ENCODE peak calls at places on chromosomes 2 and 18, in four cellular contexts. N is neural crest cell, C is nephron progenitor cell, V is WERI-Rb-1. P is an unnamed sample.

GRCh38 chr2:153393518-153393917 is 85.0 kb downstream of the RPRM start:
- DNase-seq in N (no peak), C (no peak), V (no peak), P (no peak)

GRCh38 chr18:48711651-48712486 is 173.0 kb downstream of the CTIF start:
- DNase-seq in N (no peak), C (peak), V (peak), P (no peak)

GRCh38 chr2:202135111-202135874 is 62.2 kb downstream of the KIAA2012 start:
- DNase-seq in N (no peak), C (no peak), V (no peak), P (peak)

GRCh38 chr18:79367989-79368388 is 27.7 kb upstream of the NFATC1 start:
- DNase-seq in N (no peak), C (no peak), V (no peak), P (no peak)

GRCh38 chr2:101528501-101528900 is 53.6 kb upstream of the RFX8 start:
- DNase-seq in N (no peak), C (no peak), V (peak), P (no peak)

GRCh38 chr2:233563663-233564430 is 2.7 kb downstream of the USP40 start:
- DNase-seq in N (no peak), C (no peak), V (no peak), P (no peak)

GRCh38 chr2:214126135-214126534 is 284.7 kb upstream of the VWC2L start:
- DNase-seq in N (no peak), C (no peak), V (no peak), P (no peak)

GRCh38 chr2:224586127-224586702 is 1.1 kb upstream of the CUL3 start:
- DNase-seq in N (no peak), C (no peak), V (no peak), P (no peak)

GRCh38 chr18:10454800-10455550 is 540 bp downstream of the APCDD1 start:
- DNase-seq in N (peak), C (peak), V (peak), P (no peak)

DNA sequence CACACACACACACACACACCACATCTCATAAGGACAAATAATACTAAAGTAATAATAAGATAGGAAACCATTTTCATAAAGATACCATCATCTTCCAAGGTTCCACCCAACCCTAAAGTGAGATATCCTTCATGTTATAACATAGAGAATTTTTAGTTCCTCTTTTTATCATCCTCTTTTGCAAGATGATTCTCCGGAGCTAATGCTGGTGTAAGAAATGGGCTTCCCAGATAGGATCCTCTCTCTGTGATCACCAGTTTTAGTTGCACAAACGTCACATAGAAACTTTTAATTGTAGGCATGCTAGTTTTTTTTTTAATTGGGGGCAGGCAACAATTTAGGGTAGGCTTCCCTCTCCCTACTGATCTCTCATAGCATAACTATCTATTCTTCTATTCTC is 49.6 kb downstream of the ARHGAP25 start:
- DNase-seq in N (no peak), C (no peak), V (no peak), P (no peak)
- TF ChIP-seq CTCF in N (no peak), C (no peak), V (no peak), P (no peak)

DNA sequence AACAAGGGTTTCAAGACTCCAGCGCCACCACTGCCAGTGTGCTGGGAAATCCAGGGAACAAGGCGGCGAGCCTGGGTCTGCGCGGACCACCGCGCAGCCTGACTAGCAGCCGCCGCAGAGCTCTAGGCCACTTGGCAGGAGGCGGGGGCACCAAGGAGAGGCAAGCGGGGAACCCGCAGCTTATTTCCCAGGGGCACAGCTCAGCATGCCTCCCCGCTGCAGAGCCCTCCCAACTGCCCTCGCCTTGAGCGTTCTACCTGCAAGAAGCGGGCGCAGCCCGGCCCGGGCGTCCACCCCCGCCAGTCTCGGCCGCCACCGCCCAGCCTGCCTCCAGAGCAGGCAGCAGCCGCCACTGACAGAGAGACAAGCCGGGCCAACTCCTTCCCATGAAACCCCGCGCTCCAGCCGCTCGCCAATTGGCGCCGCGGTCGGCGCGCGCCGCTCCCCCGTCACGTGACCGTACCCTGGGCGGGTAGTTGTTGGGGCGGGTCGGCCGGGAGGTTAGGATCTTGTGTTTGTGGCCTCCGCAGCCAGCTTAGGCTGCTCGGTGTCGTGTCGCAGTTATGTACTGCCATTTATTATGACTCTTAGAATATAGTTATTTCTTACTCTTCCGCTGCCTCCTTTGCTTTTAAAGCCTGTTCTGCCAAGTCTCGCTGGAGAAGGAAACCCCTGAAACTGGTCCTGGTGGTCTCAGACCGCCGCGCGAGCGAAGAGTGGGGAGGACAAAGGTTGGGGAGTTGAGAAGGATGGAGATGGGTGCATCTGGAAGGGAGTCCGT is at the start of gene LNPK:
- DNase-seq in N (peak), C (peak), V (peak), P (peak)
- TF ChIP-seq CTCF in N (no peak), C (no peak), V (no peak), P (no peak)

GRCh38 chr2:218953366-218953954 is 6.0 kb upstream of the CDK5R2 start:
- DNase-seq in N (no peak), C (no peak), V (peak), P (no peak)
- TF ChIP-seq CTCF in N (peak), C (no peak), V (peak), P (no peak)

DNA sequence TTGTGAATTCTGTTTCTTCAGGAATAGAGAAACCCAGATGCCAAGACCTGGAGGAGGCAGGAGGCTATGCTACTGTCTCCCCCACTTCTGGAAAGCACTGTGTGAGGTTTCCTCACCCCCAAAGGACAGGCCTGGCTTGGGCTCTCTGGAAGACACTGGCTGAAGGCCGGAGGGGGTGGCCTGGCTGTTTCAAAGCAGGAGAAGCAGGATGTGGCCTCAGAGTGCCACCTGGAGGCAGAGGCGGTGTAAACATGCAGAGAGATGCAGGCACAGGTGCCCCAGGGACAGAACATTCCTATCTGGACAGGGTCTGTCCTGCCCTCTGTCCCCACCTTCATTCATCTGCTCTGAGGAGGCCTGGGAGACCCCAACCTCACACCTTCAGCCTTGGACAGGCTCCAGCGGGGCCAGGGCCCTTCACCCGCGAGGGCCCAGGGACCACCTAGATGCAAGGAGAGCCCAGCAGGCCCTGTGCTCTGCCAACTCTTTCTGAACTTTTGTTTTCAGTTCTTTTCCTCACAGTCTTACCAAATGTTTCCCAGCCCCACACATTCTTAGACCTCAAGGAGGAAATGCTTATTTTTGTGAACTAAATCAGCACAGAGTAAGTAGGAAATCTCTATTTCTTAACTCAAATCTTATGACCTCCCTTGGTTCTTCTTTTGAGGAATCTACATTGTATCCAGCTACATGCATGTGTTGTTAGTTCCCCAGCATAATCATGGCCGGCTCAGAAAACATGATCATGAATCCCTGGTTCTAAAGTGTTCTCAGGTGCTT is 79.2 kb downstream of the LONRF2 start:
- DNase-seq in N (peak), C (peak), V (peak), P (no peak)
- TF ChIP-seq CTCF in N (peak), C (peak), V (peak), P (peak)

GRCh38 chr2:230219419-230220331 is at the start of gene SP110:
- DNase-seq in N (peak), C (peak), V (no peak), P (peak)
- TF ChIP-seq CTCF in N (no peak), C (no peak), V (no peak), P (no peak)

P was measured in kidney epithelial cell.